ENCODE peak calls at places on chromosomes 4 and X, in four cellular contexts. One of them, this sample, is unnamed.

GRCh38 chrX:45849261-45849660 is 648.6 kb upstream of the DIPK2B start:
- DNase-seq in fibroblast of lung: peak
- DNase-seq in PC-3: peak
- DNase-seq in left ventricle myocardium inferior: no peak
- DNase-seq in this sample: peak

GRCh38 chr4:8917868-8918783 is 46.5 kb upstream of the HMX1 start:
- DNase-seq in fibroblast of lung: peak
- DNase-seq in PC-3: peak
- DNase-seq in left ventricle myocardium inferior: peak
- DNase-seq in this sample: peak

GRCh38 chrX:122363112-122363511 is 821.0 kb upstream of the GRIA3 start:
- DNase-seq in fibroblast of lung: no peak
- DNase-seq in PC-3: no peak
- DNase-seq in left ventricle myocardium inferior: no peak
- DNase-seq in this sample: no peak

GRCh38 chr4:113784497-113785254 is 23.1 kb upstream of the CAMK2D start:
- DNase-seq in fibroblast of lung: peak
- DNase-seq in PC-3: peak
- DNase-seq in left ventricle myocardium inferior: no peak
- DNase-seq in this sample: no peak

GRCh38 chrX:10633722-10634121 is 13.3 kb upstream of the MID1 start:
- DNase-seq in fibroblast of lung: peak
- DNase-seq in PC-3: peak
- DNase-seq in left ventricle myocardium inferior: peak
- DNase-seq in this sample: no peak

GRCh38 chrX:18997916-18998315 is 14.0 kb upstream of the PHKA2 start:
- DNase-seq in fibroblast of lung: no peak
- DNase-seq in PC-3: no peak
- DNase-seq in left ventricle myocardium inferior: no peak
- DNase-seq in this sample: no peak

GRCh38 chr4:110201502-110201901 is 3.1 kb upstream of the ELOVL6 start:
- DNase-seq in fibroblast of lung: no peak
- DNase-seq in PC-3: no peak
- DNase-seq in left ventricle myocardium inferior: no peak
- DNase-seq in this sample: no peak

GRCh38 chr4:110164856-110165255 is 33.6 kb downstream of the ELOVL6 start:
- DNase-seq in fibroblast of lung: no peak
- DNase-seq in PC-3: peak
- DNase-seq in left ventricle myocardium inferior: no peak
- DNase-seq in this sample: no peak

GRCh38 chr4:10275696-10276095 is 159.1 kb upstream of the WDR1 start:
- DNase-seq in fibroblast of lung: no peak
- DNase-seq in PC-3: no peak
- DNase-seq in left ventricle myocardium inferior: no peak
- DNase-seq in this sample: no peak

GRCh38 chr4:120082286-120082685 is 15.6 kb upstream of the MAD2L1 start:
- DNase-seq in fibroblast of lung: no peak
- DNase-seq in PC-3: no peak
- DNase-seq in left ventricle myocardium inferior: no peak
- DNase-seq in this sample: no peak

GRCh38 chr4:167100120-167100519 is 134.2 kb downstream of the SPOCK3 start:
- DNase-seq in fibroblast of lung: peak
- DNase-seq in PC-3: peak
- DNase-seq in left ventricle myocardium inferior: no peak
- DNase-seq in this sample: no peak

GRCh38 chr4:117284736-117285135 is 199.4 kb upstream of the TRAM1L1 start:
- DNase-seq in fibroblast of lung: no peak
- DNase-seq in PC-3: no peak
- DNase-seq in left ventricle myocardium inferior: no peak
- DNase-seq in this sample: no peak

GRCh38 chr4:79872738-79873137 is 200.3 kb downstream of the ANTXR2 start:
- DNase-seq in fibroblast of lung: no peak
- DNase-seq in PC-3: peak
- DNase-seq in left ventricle myocardium inferior: no peak
- DNase-seq in this sample: no peak

GRCh38 chrX:100659431-100660137 is 15.6 kb downstream of the SRPX2 start:
- DNase-seq in fibroblast of lung: peak
- DNase-seq in PC-3: no peak
- DNase-seq in left ventricle myocardium inferior: no peak
- DNase-seq in this sample: no peak
- TF ChIP-seq CTCF in fibroblast of lung: no peak
- TF ChIP-seq CTCF in PC-3: no peak
- TF ChIP-seq CTCF in left ventricle myocardium inferior: no peak
- TF ChIP-seq CTCF in this sample: no peak

GRCh38 chr4:147730333-147730732 is 1.6 kb upstream of the ARHGAP10 start:
- DNase-seq in fibroblast of lung: no peak
- DNase-seq in PC-3: peak
- DNase-seq in left ventricle myocardium inferior: no peak
- DNase-seq in this sample: no peak
- TF ChIP-seq CTCF in fibroblast of lung: peak
- TF ChIP-seq CTCF in PC-3: no peak
- TF ChIP-seq CTCF in left ventricle myocardium inferior: no peak
- TF ChIP-seq CTCF in this sample: no peak

GRCh38 chr4:189071241-189071640 is 869.4 kb upstream of the FRG1 start:
- DNase-seq in fibroblast of lung: no peak
- DNase-seq in PC-3: no peak
- DNase-seq in left ventricle myocardium inferior: no peak
- DNase-seq in this sample: no peak
- TF ChIP-seq CTCF in fibroblast of lung: no peak
- TF ChIP-seq CTCF in PC-3: no peak
- TF ChIP-seq CTCF in left ventricle myocardium inferior: no peak
- TF ChIP-seq CTCF in this sample: no peak

GRCh38 chr4:168551945-168552695 is 55.3 kb downstream of the PALLD start:
- DNase-seq in fibroblast of lung: no peak
- DNase-seq in PC-3: peak
- DNase-seq in left ventricle myocardium inferior: no peak
- DNase-seq in this sample: no peak
- TF ChIP-seq CTCF in fibroblast of lung: no peak
- TF ChIP-seq CTCF in PC-3: peak
- TF ChIP-seq CTCF in left ventricle myocardium inferior: peak
- TF ChIP-seq CTCF in this sample: no peak

GRCh38 chr4:3382251-3382650 is 59.5 kb upstream of the HGFAC start:
- DNase-seq in fibroblast of lung: no peak
- DNase-seq in PC-3: no peak
- DNase-seq in left ventricle myocardium inferior: no peak
- DNase-seq in this sample: no peak
- TF ChIP-seq CTCF in fibroblast of lung: no peak
- TF ChIP-seq CTCF in PC-3: no peak
- TF ChIP-seq CTCF in left ventricle myocardium inferior: no peak
- TF ChIP-seq CTCF in this sample: no peak

DNA sequence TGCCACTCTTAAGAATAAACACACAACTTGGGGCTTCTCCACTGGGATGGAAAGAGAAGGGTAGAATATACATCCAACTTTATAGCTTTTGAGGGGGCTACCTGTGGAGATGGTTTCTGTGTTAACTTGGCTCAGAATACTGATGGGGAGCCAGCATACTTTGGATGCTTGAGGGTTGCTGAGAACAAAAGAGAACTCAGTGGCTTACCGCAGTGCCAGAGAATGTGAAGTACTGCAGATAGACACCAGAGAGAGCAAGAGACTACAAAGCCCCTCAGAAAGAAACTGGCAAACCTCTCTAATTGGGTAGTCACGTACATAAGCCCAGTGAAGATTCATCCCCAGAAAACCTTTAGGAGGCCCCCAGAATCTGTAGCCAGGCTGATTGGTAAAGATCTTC is 214.4 kb downstream of the DCHS2 start:
- DNase-seq in fibroblast of lung: no peak
- DNase-seq in PC-3: no peak
- DNase-seq in left ventricle myocardium inferior: no peak
- DNase-seq in this sample: no peak
- TF ChIP-seq CTCF in fibroblast of lung: no peak
- TF ChIP-seq CTCF in PC-3: no peak
- TF ChIP-seq CTCF in left ventricle myocardium inferior: no peak
- TF ChIP-seq CTCF in this sample: no peak

DNA sequence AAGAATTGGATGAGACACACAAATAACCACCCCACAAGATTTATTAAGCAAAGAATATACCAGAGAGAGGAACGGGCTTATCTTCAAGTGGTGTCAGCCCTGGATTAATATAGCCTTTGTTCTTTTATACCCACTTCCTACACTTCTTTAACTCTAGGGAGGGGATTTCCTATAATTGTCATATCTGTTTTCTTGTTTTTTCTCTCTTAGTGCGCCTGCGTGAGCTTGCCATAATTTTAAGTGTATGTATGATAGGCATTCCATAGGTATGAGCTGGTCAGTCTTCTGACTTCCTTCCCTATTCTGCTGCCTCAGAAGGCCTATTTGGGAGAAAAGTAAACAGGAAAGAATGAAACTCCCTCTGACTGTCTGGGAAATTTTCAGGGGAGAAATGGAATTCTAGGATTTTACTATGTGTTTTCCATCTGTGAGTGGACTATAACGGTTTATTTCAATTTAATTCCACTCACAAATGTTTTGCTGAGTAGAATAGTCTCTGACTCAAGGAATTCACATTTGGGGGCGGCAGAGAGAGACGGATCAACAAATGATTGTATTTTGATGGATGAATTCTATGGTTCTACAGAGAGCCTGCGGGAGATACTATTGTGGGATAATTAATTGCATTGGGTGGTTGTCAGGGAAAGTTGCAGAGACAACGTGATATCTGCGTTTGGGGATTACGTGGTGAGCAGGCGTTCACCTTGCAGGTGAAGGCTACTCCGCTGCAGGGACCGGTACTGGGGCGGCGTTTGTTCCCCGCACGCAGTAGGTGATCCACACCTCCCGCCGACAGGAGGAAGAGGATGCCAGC is 626 bp upstream of the CEP135 start:
- DNase-seq in fibroblast of lung: peak
- DNase-seq in PC-3: peak
- DNase-seq in left ventricle myocardium inferior: no peak
- DNase-seq in this sample: peak
- TF ChIP-seq CTCF in fibroblast of lung: no peak
- TF ChIP-seq CTCF in PC-3: no peak
- TF ChIP-seq CTCF in left ventricle myocardium inferior: no peak
- TF ChIP-seq CTCF in this sample: no peak

GRCh38 chr4:187999406-187999932 is 3.9 kb downstream of the ZFP42 start:
- DNase-seq in fibroblast of lung: no peak
- DNase-seq in PC-3: no peak
- DNase-seq in left ventricle myocardium inferior: no peak
- DNase-seq in this sample: no peak

GRCh38 chr4:187992971-187993370 is 2.6 kb upstream of the ZFP42 start:
- DNase-seq in fibroblast of lung: no peak
- DNase-seq in PC-3: peak
- DNase-seq in left ventricle myocardium inferior: no peak
- DNase-seq in this sample: no peak

GRCh38 chr4:187995322-187996207 is at the start of gene ZFP42:
- DNase-seq in fibroblast of lung: peak
- DNase-seq in PC-3: no peak
- DNase-seq in left ventricle myocardium inferior: no peak
- DNase-seq in this sample: no peak

GRCh38 chr4:187996502-187997177 is 1.1 kb downstream of the ZFP42 start:
- DNase-seq in fibroblast of lung: no peak
- DNase-seq in PC-3: no peak
- DNase-seq in left ventricle myocardium inferior: no peak
- DNase-seq in this sample: no peak

GRCh38 chr4:187993827-187994226 is 1.7 kb upstream of the ZFP42 start:
- DNase-seq in fibroblast of lung: peak
- DNase-seq in PC-3: peak
- DNase-seq in left ventricle myocardium inferior: no peak
- DNase-seq in this sample: no peak
- TF ChIP-seq CTCF in fibroblast of lung: no peak
- TF ChIP-seq CTCF in PC-3: peak
- TF ChIP-seq CTCF in left ventricle myocardium inferior: no peak
- TF ChIP-seq CTCF in this sample: no peak

GRCh38 chr4:48687313-48687712 is 92.8 kb downstream of the FRYL start:
- DNase-seq in fibroblast of lung: no peak
- DNase-seq in PC-3: no peak
- DNase-seq in left ventricle myocardium inferior: no peak
- DNase-seq in this sample: no peak

GRCh38 chr4:48680848-48681568 is 99.1 kb downstream of the FRYL start:
- DNase-seq in fibroblast of lung: no peak
- DNase-seq in PC-3: no peak
- DNase-seq in left ventricle myocardium inferior: no peak
- DNase-seq in this sample: no peak

GRCh38 chr4:48683784-48684666 is 96.1 kb downstream of the FRYL start:
- DNase-seq in fibroblast of lung: no peak
- DNase-seq in PC-3: no peak
- DNase-seq in left ventricle myocardium inferior: no peak
- DNase-seq in this sample: peak

GRCh38 chr4:48686369-48686768 is 93.7 kb downstream of the FRYL start:
- DNase-seq in fibroblast of lung: no peak
- DNase-seq in PC-3: no peak
- DNase-seq in left ventricle myocardium inferior: no peak
- DNase-seq in this sample: no peak

DNA sequence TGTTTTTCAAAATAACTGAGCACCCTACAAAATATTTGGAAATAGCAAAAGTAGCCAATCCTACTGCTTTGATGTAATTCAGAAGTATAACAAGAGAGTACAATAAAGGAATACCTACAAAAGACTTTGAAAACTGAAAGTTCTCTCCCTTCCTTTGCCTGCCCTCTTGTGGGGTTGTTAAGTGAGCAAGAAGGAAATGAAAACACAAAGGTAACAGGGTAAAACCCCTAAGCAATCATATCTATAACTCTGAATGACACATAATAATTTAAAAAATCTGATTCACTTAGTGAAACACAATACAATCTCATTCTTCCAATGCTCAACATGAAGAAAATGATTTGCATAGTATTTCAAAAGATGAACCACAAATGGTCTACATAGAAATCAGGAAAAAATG is 98.2 kb downstream of the FRYL start:
- DNase-seq in fibroblast of lung: peak
- DNase-seq in PC-3: peak
- DNase-seq in left ventricle myocardium inferior: no peak
- DNase-seq in this sample: peak
- TF ChIP-seq CTCF in fibroblast of lung: peak
- TF ChIP-seq CTCF in PC-3: peak
- TF ChIP-seq CTCF in left ventricle myocardium inferior: peak
- TF ChIP-seq CTCF in this sample: peak

GRCh38 chr4:82839624-82840023 is 41.0 kb upstream of the SCD5 start:
- DNase-seq in fibroblast of lung: no peak
- DNase-seq in PC-3: no peak
- DNase-seq in left ventricle myocardium inferior: no peak
- DNase-seq in this sample: no peak

GRCh38 chr4:82833696-82834313 is 35.2 kb upstream of the SCD5 start:
- DNase-seq in fibroblast of lung: peak
- DNase-seq in PC-3: peak
- DNase-seq in left ventricle myocardium inferior: no peak
- DNase-seq in this sample: no peak
- TF ChIP-seq CTCF in fibroblast of lung: no peak
- TF ChIP-seq CTCF in PC-3: no peak
- TF ChIP-seq CTCF in left ventricle myocardium inferior: no peak
- TF ChIP-seq CTCF in this sample: no peak

This sample was measured in GM13976.